ENCODE peak calls at places on chromosomes 3 and 15, in nine cellular contexts. Q is adipocyte; S is kidney; O is NCI-H446; D is B cell; T is posterior vena cava; V is HT-29; H is activated effector memory CD4-positive, alpha-beta T cell treated with Interleukin-2 at 50 U/mL for 16 hours; U is effector memory CD8-positive, alpha-beta T cell. N is an unnamed sample.

GRCh38 chr3:52311567-52312119 is 4.5 kb upstream of the DNAH1 start:
- DNase-seq in Q (no peak), S (no peak), O (no peak), D (no peak), T (no peak), V (no peak), H (no peak), U (no peak), N (no peak)

GRCh38 chr3:29128004-29128403 is 152.9 kb upstream of the RBMS3 start:
- DNase-seq in Q (no peak), S (no peak), O (no peak), D (no peak), T (no peak), V (no peak), H (no peak), U (no peak), N (no peak)

GRCh38 chr3:47892284-47892683 is 89.3 kb downstream of the DHX30 start:
- DNase-seq in Q (no peak), S (no peak), O (no peak), D (no peak), T (no peak), V (no peak), H (no peak), U (no peak), N (no peak)

GRCh38 chr15:96130734-96131133 is 199.8 kb upstream of the NR2F2 start:
- DNase-seq in Q (no peak), S (no peak), O (no peak), D (no peak), T (no peak), V (no peak), H (no peak), U (no peak), N (no peak)

GRCh38 chr3:156161172-156161571 is 40.8 kb downstream of the KCNAB1 start:
- DNase-seq in Q (no peak), S (no peak), O (no peak), D (no peak), T (no peak), V (no peak), H (no peak), U (no peak), N (no peak)

GRCh38 chr3:36957862-36958686 is 13.2 kb upstream of the TRANK1 start:
- DNase-seq in Q (peak; percentile 45), S (no peak), O (no peak), D (no peak), T (no peak), V (no peak), H (no peak), U (no peak), N (no peak)

GRCh38 chr15:101200181-101200580 is 51.7 kb downstream of the CHSY1 start:
- DNase-seq in Q (no peak), S (no peak), O (no peak), D (no peak), T (peak; percentile 79), V (no peak), H (no peak), U (no peak), N (no peak)

GRCh38 chr3:86986666-86987420 is 4.1 kb downstream of the VGLL3 start:
- DNase-seq in Q (peak; percentile 59), S (no peak), O (no peak), D (no peak), T (no peak), V (no peak), H (no peak), U (no peak), N (no peak)

GRCh38 chr3:41290306-41290705 is 91.0 kb downstream of the CTNNB1 start:
- DNase-seq in Q (no peak), S (no peak), O (no peak), D (no peak), T (no peak), V (no peak), H (no peak), U (no peak), N (no peak)

GRCh38 chr3:197104738-197105137 is 75.1 kb upstream of the MELTF start:
- DNase-seq in Q (peak; percentile 39), S (no peak), O (no peak), D (no peak), T (no peak), V (no peak), H (no peak), U (no peak), N (no peak)

GRCh38 chr3:39106281-39107055 is 959 bp downstream of the GORASP1 start:
- DNase-seq in Q (peak; percentile 65), S (no peak), O (no peak), D (no peak), T (no peak), V (peak; percentile 15), H (no peak), U (no peak), N (no peak)

GRCh38 chr15:31300981-31301686 is 25.5 kb upstream of the KLF13 start:
- DNase-seq in Q (no peak), S (peak; percentile 72), O (no peak), D (no peak), T (peak; percentile 79), V (peak; percentile 19), H (no peak), U (no peak), N (no peak)

GRCh38 chr3:197555281-197556261 is at the start of gene BDH1:
- DNase-seq in Q (peak; percentile 44), S (peak; percentile 84), O (no peak), D (peak; percentile 74), T (no peak), V (peak; percentile 61), H (peak; percentile 52), U (peak; percentile 52), N (peak; percentile 60)

GRCh38 chr3:193345431-193345830 is 33.1 kb downstream of the ATP13A5 start:
- DNase-seq in Q (no peak), S (no peak), O (no peak), D (no peak), T (no peak), V (no peak), H (no peak), U (no peak), N (no peak)

GRCh38 chr15:83285979-83286553 is 1.6 kb upstream of the BNC1 start:
- DNase-seq in Q (peak; percentile 59), S (no peak), O (no peak), D (no peak), T (no peak), V (no peak), H (no peak), U (no peak), N (no peak)

GRCh38 chr3:128495435-128495970 is 2.5 kb upstream of the GATA2 start:
- DNase-seq in Q (no peak), S (no peak), O (no peak), D (no peak), T (no peak), V (peak; percentile 38), H (no peak), U (no peak), N (no peak)

GRCh38 chr3:86929046-86929445 is 61.9 kb downstream of the VGLL3 start:
- DNase-seq in Q (peak; percentile 58), S (no peak), O (no peak), D (no peak), T (no peak), V (no peak), H (no peak), U (no peak), N (no peak)

GRCh38 chr15:59244337-59244736 is 37.7 kb downstream of the LDHAL6B start:
- DNase-seq in Q (no peak), S (no peak), O (no peak), D (no peak), T (no peak), V (no peak), H (no peak), U (no peak), N (no peak)

GRCh38 chr3:66023728-66024390 is 14.9 kb downstream of the MAGI1 start:
- DNase-seq in Q (no peak), S (no peak), O (no peak), D (no peak), T (no peak), V (no peak), H (no peak), U (no peak), N (no peak)

GRCh38 chr3:33385423-33385822 is 54.8 kb downstream of the UBP1 start:
- DNase-seq in Q (no peak), S (no peak), O (no peak), D (no peak), T (no peak), V (no peak), H (peak; percentile 7), U (no peak), N (no peak)

GRCh38 chr15:45548753-45549520 is 26.4 kb upstream of the SLC30A4 start:
- DNase-seq in Q (no peak), S (no peak), O (no peak), D (no peak), T (no peak), V (no peak), H (no peak), U (no peak), N (no peak)

GRCh38 chr15:58329781-58330467 is 101.9 kb upstream of the LIPC start:
- DNase-seq in Q (no peak), S (peak; percentile 72), O (no peak), D (no peak), T (no peak), V (peak; percentile 75), H (no peak), U (no peak), N (no peak)

N was measured in CD8-positive, alpha-beta memory T cell.